ENCODE peak calls at places on chromosome 7, in six cellular contexts. O is GM20000, I is BJ, Z is IMR-90, W is OCI-LY7, A is bronchial epithelial cell. U is an unnamed sample.

GRCh38 chr7:132255898-132256297 is 320.4 kb downstream of the PLXNA4 start:
- DNase-seq in O (no peak), I (no peak), Z (no peak), W (no peak), A (peak; percentile 50), U (peak; percentile 59)

GRCh38 chr7:12102101-12102500 is 109.0 kb upstream of the TMEM106B start:
- DNase-seq in O (no peak), I (no peak), Z (no peak), W (no peak), A (no peak), U (no peak)

GRCh38 chr7:96300487-96300886 is 21.4 kb downstream of the SLC25A13 start:
- DNase-seq in O (no peak), I (no peak), Z (no peak), W (no peak), A (no peak), U (no peak)

GRCh38 chr7:21108182-21108581 is 319.7 kb upstream of the SP4 start:
- DNase-seq in O (no peak), I (no peak), Z (no peak), W (no peak), A (no peak), U (no peak)

GRCh38 chr7:89607797-89608196 is 546.5 kb upstream of the STEAP1 start:
- DNase-seq in O (no peak), I (no peak), Z (no peak), W (no peak), A (no peak), U (no peak)

GRCh38 chr7:50595538-50596102 is 30.4 kb upstream of the DDC start:
- DNase-seq in O (no peak), I (no peak), Z (peak; percentile 34), W (peak; percentile 28), A (peak; percentile 13), U (peak; percentile 36)

GRCh38 chr7:15764010-15764409 is 77.5 kb upstream of the MEOX2 start:
- DNase-seq in O (no peak), I (no peak), Z (no peak), W (no peak), A (no peak), U (no peak)

GRCh38 chr7:41188163-41189130 is 514.4 kb downstream of the INHBA start:
- DNase-seq in O (no peak), I (peak; percentile 81), Z (peak; percentile 88), W (no peak), A (peak; percentile 92), U (peak; percentile 49)

GRCh38 chr7:93231264-93231663 is 902 bp upstream of the VPS50 start:
- DNase-seq in O (no peak), I (no peak), Z (no peak), W (no peak), A (peak; percentile 83), U (peak; percentile 57)

GRCh38 chr7:24917510-24918239 is 62.3 kb downstream of the OSBPL3 start:
- DNase-seq in O (no peak), I (peak; percentile 54), Z (peak; percentile 90), W (no peak), A (no peak), U (no peak)

GRCh38 chr7:142566291-142566690 is 183.0 kb upstream of the PRSS1 start:
- DNase-seq in O (no peak), I (no peak), Z (no peak), W (no peak), A (no peak), U (no peak)

GRCh38 chr7:96598421-96598820 is 111.2 kb downstream of the SEM1 start:
- DNase-seq in O (no peak), I (no peak), Z (no peak), W (no peak), A (no peak), U (no peak)

DNA sequence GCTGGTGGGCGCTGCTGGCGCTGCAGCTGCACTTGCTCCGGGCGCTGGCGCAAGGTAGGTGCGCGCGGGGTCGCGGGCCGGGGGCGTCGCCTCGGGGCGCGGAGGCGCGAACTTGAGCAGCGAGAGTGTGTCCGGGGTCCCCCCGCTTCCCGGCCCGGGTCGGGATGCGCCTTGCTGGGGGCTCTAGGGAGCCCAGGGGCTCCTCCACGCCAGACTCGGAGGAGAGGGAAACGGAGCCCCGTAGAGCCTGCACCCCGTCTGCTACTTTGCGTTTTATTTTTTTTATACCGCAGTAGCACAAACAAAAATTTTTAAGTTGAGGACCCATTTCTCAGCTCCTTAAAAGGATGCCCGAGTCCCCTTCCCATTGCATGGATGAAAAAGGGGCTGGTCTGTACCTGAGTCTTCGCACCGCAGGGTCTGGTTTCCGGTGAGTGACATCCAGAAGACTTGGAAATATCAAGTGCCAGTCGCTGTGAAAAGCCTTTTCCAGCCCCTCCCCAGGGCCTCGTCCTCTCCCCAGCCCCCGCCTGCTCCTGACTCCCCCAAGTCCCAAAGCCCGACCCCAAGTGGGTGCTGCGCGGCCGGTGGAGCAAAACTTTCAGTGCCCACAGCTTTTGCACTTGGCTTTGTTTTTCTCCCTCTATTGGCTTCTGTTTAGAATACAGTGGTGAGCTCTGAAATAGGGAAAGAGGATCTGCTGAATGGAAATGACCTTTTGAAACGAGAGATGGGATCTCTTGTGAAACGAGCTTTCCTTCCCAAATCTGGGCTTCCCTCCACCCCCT is 973 bp downstream of the SDK1 start:
- DNase-seq in O (peak; percentile 22), I (no peak), Z (peak; percentile 29), W (no peak), A (no peak), U (no peak)
- TF ChIP-seq CTCF in O (no peak), I (peak; percentile 9), Z (no peak), W (no peak), A (peak; percentile 4), U (no peak)

DNA sequence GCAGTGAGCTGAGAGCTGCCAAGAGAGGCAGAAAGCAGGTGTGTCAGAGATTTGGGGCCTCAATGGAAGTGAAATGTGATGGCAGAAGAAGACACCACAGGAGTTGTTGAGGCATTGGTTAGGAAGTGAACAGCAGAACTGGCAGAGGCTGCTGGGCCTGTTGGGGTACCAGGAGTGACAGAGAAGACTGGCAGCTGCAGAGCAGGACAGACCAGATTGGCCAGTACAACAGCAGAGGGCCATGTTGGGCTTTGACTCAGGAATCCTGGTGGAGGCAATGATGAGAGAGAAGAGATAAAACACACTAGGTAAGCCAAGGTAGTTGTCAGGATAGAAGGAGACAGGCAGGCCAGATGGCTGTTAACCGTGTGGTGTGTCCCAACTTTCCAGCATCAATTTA is 19.9 kb upstream of the HERPUD2 start:
- DNase-seq in O (no peak), I (no peak), Z (no peak), W (peak; percentile 37), A (no peak), U (no peak)
- TF ChIP-seq CTCF in O (no peak), I (no peak), Z (no peak), W (peak; percentile 48), A (no peak), U (no peak)

GRCh38 chr7:2242541-2243482 is 786 bp downstream of the NUDT1 start:
- DNase-seq in O (no peak), I (no peak), Z (peak; percentile 20), W (peak; percentile 59), A (peak; percentile 29), U (no peak)
- TF ChIP-seq CTCF in O (no peak), I (peak; percentile 22), Z (no peak), W (no peak), A (no peak), U (no peak)

DNA sequence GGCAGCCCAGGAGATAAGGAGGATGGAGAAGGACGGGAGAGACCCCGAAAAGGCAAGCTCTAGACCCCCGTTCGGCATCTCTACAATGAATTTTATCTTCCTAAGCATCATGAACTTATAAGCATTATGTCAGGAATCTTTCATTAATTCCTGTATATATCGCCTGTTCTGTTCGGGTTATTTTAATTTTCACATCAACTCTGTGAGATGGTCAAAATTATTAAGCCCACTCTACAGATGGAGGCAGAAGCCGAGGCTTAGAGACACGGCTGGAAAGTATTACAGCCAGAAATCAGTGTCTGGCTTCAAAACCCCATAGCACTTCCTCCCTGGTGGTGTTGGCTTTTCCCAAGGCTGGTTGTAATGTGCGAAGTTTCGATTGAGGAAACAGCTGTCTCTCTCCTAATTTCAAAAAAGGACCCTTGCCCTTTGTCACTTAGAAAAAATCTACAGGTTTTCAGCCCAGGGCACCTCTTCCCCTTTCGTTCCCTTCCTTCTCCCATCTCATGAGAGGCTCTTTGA is 1.5 kb upstream of the GRM8 start:
- DNase-seq in O (no peak), I (no peak), Z (no peak), W (no peak), A (no peak), U (no peak)
- TF ChIP-seq CTCF in O (no peak), I (no peak), Z (no peak), W (peak; percentile 43), A (no peak), U (no peak)

GRCh38 chr7:79741684-79742083 is 288.2 kb upstream of the MAGI2 start:
- DNase-seq in O (no peak), I (no peak), Z (no peak), W (no peak), A (no peak), U (no peak)
- TF ChIP-seq CTCF in O (no peak), I (peak; percentile 13), Z (peak; percentile 36), W (peak; percentile 20), A (peak; percentile 33), U (peak; percentile 5)